ENCODE peak calls at places on chromosomes 13 and 19, in five cellular contexts. K is activated CD8-positive, alpha-beta T cell treated with anti-CD3 and anti-CD28 coated beads for 36 hours; Z is thoracic aorta; G is nephron progenitor cell; I is AG10803. M is an unnamed sample.
A peak's percentile ranks its signal among the peaks of the same experiment; 100 is the strongest.

GRCh38 chr13:74575729-74576125 is 441.5 kb upstream of the KLF12 start:
- DNase-seq in K (peak; percentile 69), Z (peak; percentile 32), G (peak; percentile 77), I (peak; percentile 46), M (peak; percentile 11)

GRCh38 chr19:2969104-2969504 is 8.3 kb upstream of the TLE6 start:
- DNase-seq in K (no peak), Z (no peak), G (no peak), I (no peak), M (no peak)

GRCh38 chr19:56159616-56160271 is 16.1 kb upstream of the GALP start:
- DNase-seq in K (no peak), Z (no peak), G (no peak), I (no peak), M (no peak)

GRCh38 chr13:38636756-38637155 is 50.1 kb upstream of the FREM2 start:
- DNase-seq in K (no peak), Z (no peak), G (no peak), I (no peak), M (no peak)

GRCh38 chr13:72255908-72256307 is 388.9 kb upstream of the DACH1 start:
- DNase-seq in K (peak; percentile 1), Z (no peak), G (peak; percentile 31), I (peak; percentile 40), M (no peak)

GRCh38 chr19:47319923-47320871 is 10.5 kb downstream of the C5AR1 start:
- DNase-seq in K (no peak), Z (no peak), G (no peak), I (no peak), M (no peak)

GRCh38 chr19:44552324-44552723 is 22.8 kb upstream of the CEACAM20 start:
- DNase-seq in K (peak; percentile 70), Z (no peak), G (peak; percentile 64), I (peak; percentile 6), M (no peak)

GRCh38 chr19:7846247-7846646 is 16.2 kb downstream of the EVI5L start:
- DNase-seq in K (no peak), Z (no peak), G (no peak), I (no peak), M (no peak)

GRCh38 chr13:65677906-65678305 is 1552.2 kb downstream of the PCDH9 start:
- DNase-seq in K (no peak), Z (no peak), G (no peak), I (peak; percentile 10), M (no peak)

DNA sequence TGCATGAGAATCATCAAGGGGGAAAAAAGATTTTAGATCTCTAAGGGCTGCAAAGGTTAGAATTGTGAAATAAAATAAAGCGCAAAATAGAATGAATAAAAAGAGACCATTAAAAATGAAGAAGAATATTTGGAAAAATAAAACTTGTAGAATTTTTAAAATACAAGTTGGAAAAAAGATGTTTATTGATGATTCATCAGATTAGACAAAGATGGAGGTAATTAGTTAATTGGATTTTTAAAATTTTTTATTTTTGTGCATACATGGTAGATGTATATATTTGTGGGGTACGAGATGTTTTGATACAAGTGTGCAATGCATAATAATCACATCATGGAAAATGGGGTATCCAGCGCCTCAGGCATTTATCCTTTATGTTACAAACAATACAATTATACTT is 143.3 kb downstream of the MAB21L1 start:
- DNase-seq in K (no peak), Z (no peak), G (no peak), I (no peak), M (no peak)
- TF ChIP-seq CTCF in K (no peak), Z (no peak), G (no peak), I (no peak), M (no peak)

DNA sequence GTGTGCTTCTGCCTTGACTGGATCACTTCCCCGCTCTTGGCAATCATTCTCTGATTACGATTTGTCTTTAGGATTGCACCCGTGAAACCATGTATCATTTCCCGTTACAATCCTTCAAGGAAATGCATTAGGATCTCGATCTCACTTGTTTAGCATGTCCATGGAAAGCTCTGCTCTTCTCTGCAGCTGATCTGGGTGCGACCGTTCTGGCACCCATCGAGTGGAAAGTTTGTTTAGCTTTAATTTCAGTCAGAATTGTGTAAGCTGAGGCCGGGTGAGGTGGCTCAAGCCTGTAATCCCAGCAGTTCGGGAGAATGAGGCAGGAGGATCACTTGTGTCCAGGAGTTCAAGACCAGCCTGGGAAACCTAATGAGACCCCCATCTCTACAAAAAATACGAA is 30.9 kb downstream of the NUMBL start:
- DNase-seq in K (no peak), Z (no peak), G (no peak), I (no peak), M (no peak)
- TF ChIP-seq CTCF in K (no peak), Z (no peak), G (no peak), I (no peak), M (no peak)

GRCh38 chr13:99658266-99658991 is 157.2 kb downstream of the TM9SF2 start:
- DNase-seq in K (peak; percentile 76), Z (no peak), G (peak; percentile 64), I (peak; percentile 56), M (no peak)
- TF ChIP-seq CTCF in K (no peak), Z (no peak), G (peak; percentile 37), I (peak; percentile 48), M (peak; percentile 49)

DNA sequence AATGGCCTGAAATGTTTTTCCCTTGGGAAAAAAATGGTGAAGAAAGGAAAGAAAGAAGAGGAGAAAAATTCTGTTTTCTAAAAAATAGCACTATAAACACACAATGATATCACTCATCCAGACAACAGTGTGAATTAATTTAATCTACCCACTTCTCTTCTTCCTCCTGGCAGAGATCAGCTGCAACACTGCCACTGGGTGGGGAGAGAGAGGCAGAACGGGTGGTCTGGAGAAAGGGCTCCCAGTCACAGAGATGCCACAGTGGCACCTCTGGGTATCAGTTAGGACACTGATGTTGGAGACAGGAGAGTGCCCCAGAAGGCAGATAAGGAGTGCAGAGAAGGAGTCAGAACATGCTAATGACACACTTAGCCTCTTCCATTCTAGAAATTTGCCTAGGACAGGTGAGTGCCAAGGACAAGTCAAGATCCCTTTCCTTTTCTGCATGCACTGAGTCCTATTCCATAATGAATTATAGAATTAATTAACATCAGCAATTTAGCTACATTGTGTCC is 168.6 kb downstream of the SUCLA2 start:
- DNase-seq in K (no peak), Z (no peak), G (no peak), I (no peak), M (no peak)
- TF ChIP-seq CTCF in K (no peak), Z (no peak), G (no peak), I (no peak), M (no peak)

M was measured in GM10248.